ENCODE peak calls at places on chromosome 5, in nine cellular contexts. N, A, C, V, L, D, T, S and Z are unnamed samples. For H3K27me3, the result is how much of the 10 kb centered on the place peaks cover.

GRCh38 chr5:135880801-135881200 is 14.8 kb downstream of the IL9 start:
- DNase-seq in N (no peak), A (no peak), C (no peak), V (no peak), L (no peak), D (no peak), T (no peak), S (no peak), Z (no peak)

GRCh38 chr5:56159521-56159947 is 73.6 kb downstream of the ANKRD55 start:
- DNase-seq in N (no peak), A (no peak), C (no peak), V (no peak), L (no peak), D (no peak), T (no peak), S (no peak), Z (no peak)

GRCh38 chr5:66518753-66519152 is 77.4 kb upstream of the MAST4 start:
- DNase-seq in N (no peak), A (no peak), C (no peak), V (no peak), L (no peak), D (no peak), T (no peak), S (no peak), Z (no peak)

GRCh38 chr5:132778129-132778528 is 1.1 kb upstream of the SEPTIN8 start:
- DNase-seq in N (no peak), A (no peak), C (no peak), V (no peak), L (no peak), D (no peak), T (no peak), S (no peak), Z (peak)

GRCh38 chr5:38724301-38725030 is 121.3 kb upstream of the OSMR start:
- DNase-seq in N (no peak), A (no peak), C (peak), V (no peak), L (peak), D (no peak), T (no peak), S (no peak), Z (no peak)

GRCh38 chr5:65299841-65300240 is 181.9 kb downstream of the ADAMTS6 start:
- DNase-seq in N (no peak), A (no peak), C (no peak), V (no peak), L (peak), D (no peak), T (no peak), S (no peak), Z (no peak)

GRCh38 chr5:142613231-142613630 is 72.7 kb downstream of the FGF1 start:
- DNase-seq in N (no peak), A (no peak), C (no peak), V (no peak), L (peak), D (no peak), T (no peak), S (no peak), Z (no peak)

GRCh38 chr5:13339022-13339421 is 605.5 kb downstream of the DNAH5 start:
- DNase-seq in N (no peak), A (no peak), C (no peak), V (no peak), L (no peak), D (no peak), T (no peak), S (no peak), Z (no peak)

GRCh38 chr5:139565411-139566305 is 4.5 kb downstream of the UBE2D2 start:
- DNase-seq in N (peak), A (peak), C (no peak), V (no peak), L (peak), D (no peak), T (no peak), S (no peak), Z (no peak)

GRCh38 chr5:108529381-108529780 is 147.5 kb upstream of the FBXL17 start:
- DNase-seq in N (no peak), A (no peak), C (no peak), V (no peak), L (peak), D (no peak), T (no peak), S (no peak), Z (no peak)

GRCh38 chr5:112957970-112958773 is 18.4 kb upstream of the DCP2 start:
- DNase-seq in N (no peak), A (no peak), C (peak), V (peak), L (peak), D (peak), T (no peak), S (peak), Z (peak)

GRCh38 chr5:72543365-72543764 is 36.2 kb upstream of the ZNF366 start:
- DNase-seq in N (no peak), A (no peak), C (no peak), V (no peak), L (peak), D (no peak), T (no peak), S (no peak), Z (no peak)

GRCh38 chr5:111016801-111017200 is 54.7 kb upstream of the TSLP start:
- DNase-seq in N (no peak), A (no peak), C (no peak), V (no peak), L (peak), D (no peak), T (no peak), S (no peak), Z (no peak)

GRCh38 chr5:171713152-171713551 is 72.5 kb upstream of the SMIM23 start:
- DNase-seq in N (no peak), A (no peak), C (no peak), V (no peak), L (no peak), D (no peak), T (no peak), S (no peak), Z (no peak)

GRCh38 chr5:33281507-33281906 is 159.3 kb upstream of the TARS1 start:
- DNase-seq in N (no peak), A (no peak), C (no peak), V (no peak), L (peak), D (no peak), T (no peak), S (no peak), Z (no peak)

GRCh38 chr5:14153932-14154646 is 10.9 kb downstream of the TRIO start:
- DNase-seq in N (no peak), A (peak), C (no peak), V (peak), L (peak), D (peak), T (no peak), S (peak), Z (peak)

GRCh38 chr5:83097582-83098265 is 20.4 kb downstream of the XRCC4 start:
- DNase-seq in N (no peak), A (no peak), C (peak), V (no peak), L (peak), D (no peak), T (no peak), S (no peak), Z (no peak)

GRCh38 chr5:123297866-123298265 is 125.3 kb downstream of the CEP120 start:
- DNase-seq in N (no peak), A (no peak), C (no peak), V (no peak), L (peak), D (no peak), T (no peak), S (no peak), Z (no peak)

GRCh38 chr5:147554285-147554817 is 44.5 kb upstream of the DPYSL3 start:
- DNase-seq in N (no peak), A (no peak), C (no peak), V (no peak), L (peak), D (no peak), T (no peak), S (no peak), Z (no peak)

GRCh38 chr5:32311404-32312193 is 1.1 kb downstream of the MTMR12 start:
- DNase-seq in N (no peak), A (peak), C (peak), V (no peak), L (peak), D (no peak), T (no peak), S (no peak), Z (no peak)

GRCh38 chr5:149616727-149617284 is 35.5 kb downstream of the ARHGEF37 start:
- DNase-seq in N (no peak), A (no peak), C (no peak), V (no peak), L (no peak), D (no peak), T (no peak), S (no peak), Z (no peak)

GRCh38 chr5:58950224-58950623 is 367.3 kb downstream of the RAB3C start:
- DNase-seq in N (no peak), A (no peak), C (no peak), V (no peak), L (no peak), D (no peak), T (no peak), S (no peak), Z (no peak)

GRCh38 chr5:92144824-92145223 is 761.7 kb upstream of the ARRDC3 start:
- DNase-seq in N (no peak), A (no peak), C (no peak), V (no peak), L (no peak), D (no peak), T (no peak), S (no peak), Z (no peak)

GRCh38 chr5:80990527-80990926 is 30.4 kb downstream of the RASGRF2 start:
- DNase-seq in N (no peak), A (no peak), C (no peak), V (no peak), L (no peak), D (no peak), T (no peak), S (no peak), Z (no peak)

GRCh38 chr5:79837707-79838620 is 148.3 kb downstream of the CMYA5 start:
- DNase-seq in N (no peak), A (no peak), C (no peak), V (no peak), L (no peak), D (no peak), T (no peak), S (no peak), Z (no peak)

GRCh38 chr5:167866797-167867196 is 424.6 kb upstream of the WWC1 start:
- DNase-seq in N (no peak), A (no peak), C (no peak), V (no peak), L (no peak), D (no peak), T (no peak), S (no peak), Z (no peak)

GRCh38 chr5:79971156-79971555 is 19.9 kb downstream of the MTX3 start:
- DNase-seq in N (no peak), A (no peak), C (no peak), V (no peak), L (peak), D (no peak), T (no peak), S (no peak), Z (no peak)

GRCh38 chr5:122192883-122193496 is 63.6 kb downstream of the ZNF474 start:
- DNase-seq in N (no peak), A (no peak), C (peak), V (no peak), L (peak), D (no peak), T (peak), S (no peak), Z (no peak)

GRCh38 chr5:166722939-166723338 is 1568.5 kb upstream of the WWC1 start:
- DNase-seq in N (no peak), A (no peak), C (peak), V (no peak), L (no peak), D (no peak), T (no peak), S (no peak), Z (no peak)

GRCh38 chr5:64827703-64828102 is 59.0 kb downstream of the CWC27 start:
- DNase-seq in N (no peak), A (no peak), C (no peak), V (no peak), L (no peak), D (no peak), T (no peak), S (no peak), Z (no peak)

DNA sequence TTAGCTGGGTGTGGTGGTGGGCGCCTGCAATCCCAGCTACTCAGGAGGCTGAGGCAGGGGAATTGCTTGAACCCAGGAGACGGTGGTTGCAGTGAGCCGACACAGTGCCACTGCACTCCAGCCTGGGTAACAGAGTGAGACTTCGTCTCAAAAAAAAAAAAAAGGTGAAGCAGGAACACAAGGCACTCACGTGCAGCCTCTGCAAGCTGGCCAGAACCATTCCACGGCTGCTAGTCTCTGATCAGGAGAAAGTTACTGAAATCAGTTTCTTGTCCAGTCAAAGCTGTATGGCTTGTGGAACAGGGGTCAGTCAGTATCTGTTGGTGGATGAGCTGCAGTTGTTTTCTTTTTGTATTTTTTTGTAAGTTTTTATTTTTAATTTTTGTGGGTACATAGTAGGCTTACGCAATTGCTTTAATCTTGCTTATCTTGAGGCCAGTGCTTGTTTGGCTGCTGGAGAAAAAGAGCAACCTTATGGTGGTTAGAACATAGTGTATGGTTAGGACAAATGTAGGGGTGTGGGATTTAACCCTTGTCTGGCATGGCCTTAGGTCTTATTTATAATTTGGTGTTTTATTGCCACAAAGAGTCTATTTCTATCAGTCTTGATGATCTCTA is 32.8 kb upstream of the GTF2H2C start:
- DNase-seq in N (no peak), A (no peak), C (no peak), V (no peak), L (no peak), D (no peak), T (no peak), S (no peak), Z (no peak)
- H3K27ac ChIP-seq in N (no peak), A (peak), C (no peak), V (no peak), L (no peak), D (peak), T (no peak), S (no peak), Z (no peak)

DNA sequence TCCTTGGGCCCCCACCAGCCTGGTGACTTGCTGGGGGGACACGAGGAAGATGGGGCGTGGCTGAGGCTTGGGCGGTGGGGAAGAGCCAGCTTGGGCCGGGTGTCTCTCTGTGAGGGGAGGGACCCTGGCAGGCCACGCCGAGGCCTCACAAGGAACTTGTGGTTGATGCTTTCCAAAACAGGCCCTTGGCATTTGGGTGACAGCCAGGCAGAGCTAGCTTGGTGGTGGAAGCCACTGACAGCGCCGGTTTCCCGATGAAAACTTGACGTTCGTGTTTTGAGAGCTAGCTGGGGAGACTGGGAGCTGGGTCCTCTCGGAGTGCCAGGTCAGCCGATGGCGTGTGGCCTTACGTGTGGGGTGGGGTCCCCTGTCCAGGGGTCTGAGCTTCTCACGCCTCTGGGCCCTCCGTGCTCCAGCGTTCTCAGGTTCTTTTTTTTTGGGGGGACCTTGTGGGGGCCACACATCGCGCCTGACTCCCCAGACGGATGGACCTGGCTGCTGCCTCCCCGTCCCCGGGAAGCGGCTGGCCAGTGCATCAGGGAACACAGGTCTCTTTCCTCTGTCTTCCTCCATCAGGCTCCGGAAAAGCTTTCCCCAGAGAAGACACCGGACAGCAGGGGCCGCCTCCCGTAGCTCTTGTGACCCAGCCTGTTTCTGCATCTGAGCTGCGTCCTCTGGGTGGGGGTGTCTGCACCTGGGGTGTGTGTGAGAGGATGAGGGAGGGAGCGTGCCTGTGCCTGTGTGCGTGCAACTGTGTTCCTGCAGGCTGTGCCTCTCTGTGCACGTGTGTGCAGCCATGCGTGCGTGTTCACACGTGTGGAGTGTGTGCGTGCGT is 129.3 kb upstream of the LPCAT1 start:
- DNase-seq in N (no peak), A (peak), C (peak), V (no peak), L (no peak), D (no peak), T (no peak), S (no peak), Z (peak)
- H3K27me3 ChIP-seq in N (under half), A (under half), C (under half), V (under half), L (half or more), D (under half), T (under half), S (under half), Z (under half)

DNA sequence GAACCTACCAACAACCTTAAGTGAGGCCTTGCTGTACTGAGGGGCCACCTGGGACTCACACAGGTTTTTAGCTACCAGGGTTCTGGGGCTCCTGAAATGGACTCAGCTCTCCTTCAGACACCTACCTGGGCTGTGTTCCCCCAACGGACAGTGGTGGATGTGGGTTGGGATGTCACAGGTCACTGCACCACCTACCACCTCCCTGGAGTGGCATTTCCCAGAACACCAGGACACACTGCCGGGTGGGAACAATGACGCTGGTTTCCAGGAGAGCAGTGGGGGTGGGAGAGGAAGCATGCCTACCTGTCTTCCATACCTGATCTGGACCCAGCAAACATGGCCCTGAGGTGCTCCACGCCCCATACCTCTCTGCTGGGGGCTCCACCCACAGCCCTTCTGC is 20.9 kb downstream of the ERGIC1 start:
- DNase-seq in N (no peak), A (no peak), C (no peak), V (no peak), L (no peak), D (no peak), T (no peak), S (no peak), Z (no peak)
- H3K27ac ChIP-seq in N (no peak), A (peak), C (no peak), V (peak), L (peak), D (peak), T (no peak), S (peak), Z (no peak)

GRCh38 chr5:173453167-173453566 is 125.0 kb upstream of the STC2 start:
- DNase-seq in N (no peak), A (no peak), C (no peak), V (no peak), L (peak), D (no peak), T (no peak), S (no peak), Z (no peak)

GRCh38 chr5:173452506-173452905 is 124.3 kb upstream of the STC2 start:
- DNase-seq in N (no peak), A (no peak), C (no peak), V (no peak), L (peak), D (no peak), T (no peak), S (no peak), Z (no peak)

GRCh38 chr5:173451031-173451430 is 122.8 kb upstream of the STC2 start:
- DNase-seq in N (no peak), A (no peak), C (peak), V (no peak), L (peak), D (no peak), T (no peak), S (no peak), Z (no peak)

GRCh38 chr5:173452098-173452497 is 123.9 kb upstream of the STC2 start:
- DNase-seq in N (no peak), A (no peak), C (no peak), V (no peak), L (peak), D (no peak), T (no peak), S (no peak), Z (no peak)

GRCh38 chr5:173451651-173452050 is 123.4 kb upstream of the STC2 start:
- DNase-seq in N (no peak), A (no peak), C (no peak), V (no peak), L (peak), D (no peak), T (no peak), S (no peak), Z (no peak)
- H3K27me3 ChIP-seq in N (under half), A (under half), C (under half), V (under half), L (under half), D (under half), T (under half), S (under half), Z (under half)

GRCh38 chr5:40037703-40038102 is 612.9 kb upstream of the DAB2 start:
- DNase-seq in N (no peak), A (no peak), C (no peak), V (no peak), L (no peak), D (no peak), T (no peak), S (no peak), Z (no peak)
- H3K27ac ChIP-seq in N (no peak), A (no peak), C (no peak), V (no peak), L (no peak), D (no peak), T (no peak), S (no peak), Z (no peak)

DNA sequence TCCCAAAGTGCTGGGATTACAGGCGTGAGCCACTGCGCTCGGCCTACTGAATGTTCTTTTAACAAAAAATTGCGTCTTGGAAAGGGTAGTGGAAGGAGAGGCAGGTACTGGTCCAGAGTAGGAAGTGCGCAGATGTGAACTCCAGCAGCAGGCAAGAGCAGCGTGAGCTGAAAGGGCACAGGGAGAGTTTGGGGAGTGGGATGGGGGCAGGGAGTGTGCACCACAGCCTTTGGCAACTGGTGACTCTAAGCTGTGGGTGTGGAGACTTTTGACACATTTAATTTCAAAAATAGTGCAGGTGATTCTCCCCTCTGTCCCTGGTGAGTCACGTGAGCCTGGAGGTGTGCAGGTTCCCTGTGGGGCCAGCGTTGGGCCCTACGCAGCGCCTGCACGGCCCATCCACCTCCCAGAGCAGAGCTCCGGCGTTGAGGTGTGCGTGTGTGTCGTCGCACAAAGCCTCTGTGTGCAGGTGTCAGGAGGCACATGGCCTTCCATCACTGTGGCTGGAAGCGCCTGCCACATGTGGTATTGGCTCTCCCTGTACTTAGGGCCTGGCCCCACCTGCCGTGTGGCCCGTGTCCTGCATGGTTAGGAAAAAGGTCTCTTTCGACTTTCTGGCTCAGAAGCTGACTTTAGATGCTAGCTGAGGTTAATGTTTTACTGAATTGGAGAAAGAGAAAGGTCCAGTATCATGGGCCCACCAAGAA is 11.5 kb downstream of the SQSTM1 start:
- DNase-seq in N (no peak), A (no peak), C (no peak), V (no peak), L (no peak), D (no peak), T (no peak), S (no peak), Z (no peak)
- H3K27me3 ChIP-seq in N (under half), A (under half), C (under half), V (under half), L (under half), D (under half), T (under half), S (under half), Z (under half)